ENCODE peak calls at places on chromosomes 13 and 19, in four cellular contexts. One of them, this sample, is unnamed.

GRCh38 chr19:57248646-57249045 is 8.2 kb downstream of the ZNF805 start:
- DNase-seq in K562: no peak
- DNase-seq in GM12878: no peak
- DNase-seq in H1: no peak
- DNase-seq in this sample: no peak

GRCh38 chr19:19514881-19515763 is at the start of gene TSSK6:
- DNase-seq in K562: no peak
- DNase-seq in GM12878: no peak
- DNase-seq in H1: no peak
- DNase-seq in this sample: no peak

GRCh38 chr19:44677019-44677809 is 5.9 kb downstream of the CEACAM19 start:
- DNase-seq in K562: peak; percentile 72
- DNase-seq in GM12878: no peak
- DNase-seq in H1: no peak
- DNase-seq in this sample: peak; percentile 70

GRCh38 chr19:33618884-33619283 is 2.9 kb upstream of the CHST8 start:
- DNase-seq in K562: no peak
- DNase-seq in GM12878: no peak
- DNase-seq in H1: no peak
- DNase-seq in this sample: no peak

GRCh38 chr19:45739498-45740439 is 6.5 kb downstream of the MEIOSIN start:
- DNase-seq in K562: peak; percentile 71
- DNase-seq in GM12878: no peak
- DNase-seq in H1: no peak
- DNase-seq in this sample: no peak

GRCh38 chr13:34772206-34772605 is 169.9 kb upstream of the NBEA start:
- DNase-seq in K562: no peak
- DNase-seq in GM12878: no peak
- DNase-seq in H1: no peak
- DNase-seq in this sample: no peak

GRCh38 chr13:113220141-113220598 is 10.8 kb downstream of the CUL4A start:
- DNase-seq in K562: peak; percentile 66
- DNase-seq in GM12878: no peak
- DNase-seq in H1: no peak
- DNase-seq in this sample: no peak

GRCh38 chr13:93224545-93224944 is 2.1 kb upstream of the GPC6 start:
- DNase-seq in K562: no peak
- DNase-seq in GM12878: no peak
- DNase-seq in H1: no peak
- DNase-seq in this sample: peak; percentile 39

GRCh38 chr13:50365683-50366391 is 350.6 kb downstream of the KCNRG start:
- DNase-seq in K562: no peak
- DNase-seq in GM12878: peak; percentile 67
- DNase-seq in H1: no peak
- DNase-seq in this sample: no peak

GRCh38 chr13:43786472-43786765 is 353 bp downstream of the ENOX1 start:
- DNase-seq in K562: no peak
- DNase-seq in GM12878: no peak
- DNase-seq in H1: no peak
- DNase-seq in this sample: no peak

GRCh38 chr19:56400485-56400884 is 3.6 kb upstream of the ZNF583 start:
- DNase-seq in K562: no peak
- DNase-seq in GM12878: no peak
- DNase-seq in H1: no peak
- DNase-seq in this sample: no peak

GRCh38 chr19:38733493-38734175 is 10.6 kb downstream of the CAPN12 start:
- DNase-seq in K562: no peak
- DNase-seq in GM12878: no peak
- DNase-seq in H1: no peak
- DNase-seq in this sample: no peak

GRCh38 chr13:35392768-35393167 is 83.7 kb downstream of the MAB21L1 start:
- DNase-seq in K562: no peak
- DNase-seq in GM12878: no peak
- DNase-seq in H1: no peak
- DNase-seq in this sample: no peak

GRCh38 chr13:102968572-102969228 is 97.5 kb downstream of the SLC10A2 start:
- DNase-seq in K562: no peak
- DNase-seq in GM12878: no peak
- DNase-seq in H1: no peak
- DNase-seq in this sample: no peak

GRCh38 chr13:110347535-110348308 is 40.6 kb downstream of the COL4A2 start:
- DNase-seq in K562: no peak
- DNase-seq in GM12878: no peak
- DNase-seq in H1: no peak
- DNase-seq in this sample: peak; percentile 90

GRCh38 chr13:77184455-77184854 is 142.4 kb downstream of the MYCBP2 start:
- DNase-seq in K562: no peak
- DNase-seq in GM12878: peak; percentile 87
- DNase-seq in H1: no peak
- DNase-seq in this sample: no peak

GRCh38 chr13:102642475-102642874 is 45.7 kb downstream of the TPP2 start:
- DNase-seq in K562: no peak
- DNase-seq in GM12878: no peak
- DNase-seq in H1: no peak
- DNase-seq in this sample: no peak

GRCh38 chr19:51887522-51888498 is at the start of gene ZNF577:
- DNase-seq in K562: no peak
- DNase-seq in GM12878: no peak
- DNase-seq in H1: peak; percentile 89
- DNase-seq in this sample: peak; percentile 93

GRCh38 chr13:103799028-103799427 is 732.8 kb upstream of the SLC10A2 start:
- DNase-seq in K562: no peak
- DNase-seq in GM12878: no peak
- DNase-seq in H1: no peak
- DNase-seq in this sample: no peak

GRCh38 chr13:33642374-33643065 is 175.4 kb upstream of the RFC3 start:
- DNase-seq in K562: no peak
- DNase-seq in GM12878: no peak
- DNase-seq in H1: no peak
- DNase-seq in this sample: peak; percentile 72

GRCh38 chr13:34462843-34463242 is 479.2 kb upstream of the NBEA start:
- DNase-seq in K562: no peak
- DNase-seq in GM12878: no peak
- DNase-seq in H1: no peak
- DNase-seq in this sample: peak; percentile 22

GRCh38 chr13:88196106-88196505 is 524.9 kb downstream of the SLITRK5 start:
- DNase-seq in K562: no peak
- DNase-seq in GM12878: no peak
- DNase-seq in H1: no peak
- DNase-seq in this sample: no peak

GRCh38 chr19:7492142-7493055 is 3.6 kb upstream of the PEX11G start:
- DNase-seq in K562: no peak
- DNase-seq in GM12878: no peak
- DNase-seq in H1: no peak
- DNase-seq in this sample: no peak

GRCh38 chr13:50676602-50677001 is 166.9 kb downstream of the DLEU7 start:
- DNase-seq in K562: no peak
- DNase-seq in GM12878: no peak
- DNase-seq in H1: no peak
- DNase-seq in this sample: peak; percentile 44

GRCh38 chr19:33412617-33413425 is 39.3 kb downstream of the CEBPG start:
- DNase-seq in K562: no peak
- DNase-seq in GM12878: no peak
- DNase-seq in H1: no peak
- DNase-seq in this sample: no peak

GRCh38 chr13:51453308-51453958 is 597 bp upstream of the INTS6 start:
- DNase-seq in K562: peak; percentile 68
- DNase-seq in GM12878: peak; percentile 42
- DNase-seq in H1: no peak
- DNase-seq in this sample: no peak

GRCh38 chr13:87925006-87925405 is 253.8 kb downstream of the SLITRK5 start:
- DNase-seq in K562: no peak
- DNase-seq in GM12878: no peak
- DNase-seq in H1: no peak
- DNase-seq in this sample: no peak

GRCh38 chr13:26967119-26968038 is 204.2 kb downstream of the USP12 start:
- DNase-seq in K562: no peak
- DNase-seq in GM12878: no peak
- DNase-seq in H1: no peak
- DNase-seq in this sample: no peak

GRCh38 chr13:106034201-106034600 is 501.3 kb downstream of the EFNB2 start:
- DNase-seq in K562: no peak
- DNase-seq in GM12878: no peak
- DNase-seq in H1: no peak
- DNase-seq in this sample: no peak

GRCh38 chr13:50636007-50636704 is 207.3 kb downstream of the DLEU7 start:
- DNase-seq in K562: peak; percentile 8
- DNase-seq in GM12878: no peak
- DNase-seq in H1: peak; percentile 27
- DNase-seq in this sample: no peak

GRCh38 chr19:29561601-29562000 is 35.8 kb downstream of the VSTM2B start:
- DNase-seq in K562: no peak
- DNase-seq in GM12878: no peak
- DNase-seq in H1: no peak
- DNase-seq in this sample: no peak

GRCh38 chr19:53101518-53101917 is 1.7 kb downstream of the ZNF160 start:
- DNase-seq in K562: peak; percentile 41
- DNase-seq in GM12878: no peak
- DNase-seq in H1: no peak
- DNase-seq in this sample: peak; percentile 12

GRCh38 chr13:28099396-28100148 is 804 bp downstream of the FLT3 start:
- DNase-seq in K562: no peak
- DNase-seq in GM12878: no peak
- DNase-seq in H1: no peak
- DNase-seq in this sample: no peak
- H3K4me2 ChIP-seq in K562: no peak overlapping the region
- H3K4me2 ChIP-seq in GM12878: peak overlapping the region; percentile 92
- H3K4me2 ChIP-seq in H1: peak overlapping the region; percentile 70
- H3K4me2 ChIP-seq in this sample: peak overlapping the region; percentile 79

GRCh38 chr19:18349524-18350128 is 9.2 kb downstream of the PGPEP1 start:
- DNase-seq in K562: peak; percentile 59
- DNase-seq in GM12878: no peak
- DNase-seq in H1: no peak
- DNase-seq in this sample: peak; percentile 65
- TF ChIP-seq CHD1 in K562: no peak
- TF ChIP-seq CHD1 in GM12878: no peak
- TF ChIP-seq CHD1 in H1: no peak
- TF ChIP-seq CHD1 in this sample: no peak

GRCh38 chr19:13103961-13104847 is 1.5 kb upstream of the LYL1 start:
- DNase-seq in K562: peak; percentile 67
- DNase-seq in GM12878: no peak
- DNase-seq in H1: no peak
- DNase-seq in this sample: no peak
- H3K4me2 ChIP-seq in K562: peak overlapping the region; percentile 36
- H3K4me2 ChIP-seq in GM12878: peak overlapping the region; percentile 81
- H3K4me2 ChIP-seq in H1: no peak overlapping the region
- H3K4me2 ChIP-seq in this sample: no peak overlapping the region

GRCh38 chr19:30788105-30788765 is 416.1 kb downstream of the ZNF536 start:
- DNase-seq in K562: no peak
- DNase-seq in GM12878: no peak
- DNase-seq in H1: no peak
- DNase-seq in this sample: no peak

GRCh38 chr19:30783936-30784335 is 411.8 kb downstream of the ZNF536 start:
- DNase-seq in K562: no peak
- DNase-seq in GM12878: no peak
- DNase-seq in H1: no peak
- DNase-seq in this sample: no peak

GRCh38 chr19:30785728-30786127 is 413.5 kb downstream of the ZNF536 start:
- DNase-seq in K562: no peak
- DNase-seq in GM12878: no peak
- DNase-seq in H1: no peak
- DNase-seq in this sample: no peak

GRCh38 chr19:30783212-30783611 is 411.0 kb downstream of the ZNF536 start:
- DNase-seq in K562: no peak
- DNase-seq in GM12878: no peak
- DNase-seq in H1: no peak
- DNase-seq in this sample: no peak

DNA sequence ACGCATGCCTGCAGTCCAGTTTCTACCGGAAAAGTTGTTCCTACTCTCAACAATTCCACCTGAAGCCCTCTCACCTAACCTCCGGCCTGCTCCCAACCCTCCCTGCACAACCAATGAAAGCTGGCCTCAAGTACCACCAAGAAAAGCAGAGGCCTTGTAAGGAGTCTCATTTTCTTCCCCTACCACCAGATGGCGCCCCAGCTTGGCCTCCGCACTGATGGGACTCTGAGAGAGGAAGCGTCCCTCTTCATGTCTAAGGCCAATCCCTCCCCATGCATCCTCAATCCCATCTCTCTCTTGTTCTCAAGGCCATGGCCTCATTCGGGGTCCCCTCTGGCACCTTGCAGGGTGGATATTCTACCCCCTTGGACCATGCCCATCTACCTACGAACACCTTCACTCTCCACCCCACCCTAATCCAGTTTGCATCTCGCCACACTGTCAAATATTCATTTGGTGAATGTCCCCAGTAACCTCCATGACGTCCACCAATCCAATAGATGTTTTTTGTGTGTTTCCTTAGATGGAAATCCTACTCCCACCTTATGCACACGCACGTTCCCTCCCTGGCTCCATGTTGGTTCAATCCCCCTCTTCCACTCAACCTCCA is 412.8 kb downstream of the ZNF536 start:
- DNase-seq in K562: peak; percentile 67
- DNase-seq in GM12878: no peak
- DNase-seq in H1: peak; percentile 13
- DNase-seq in this sample: peak; percentile 26
- TF ChIP-seq CHD1 in K562: no peak
- TF ChIP-seq CHD1 in GM12878: no peak
- TF ChIP-seq CHD1 in H1: no peak
- TF ChIP-seq CHD1 in this sample: no peak

GRCh38 chr19:49155830-49156346 is 692 bp upstream of the HRC start:
- DNase-seq in K562: peak; percentile 20
- DNase-seq in GM12878: no peak
- DNase-seq in H1: no peak
- DNase-seq in this sample: no peak
- H3K4me2 ChIP-seq in K562: peak overlapping the region; percentile 89
- H3K4me2 ChIP-seq in GM12878: no peak overlapping the region
- H3K4me2 ChIP-seq in H1: peak overlapping the region; percentile 28
- H3K4me2 ChIP-seq in this sample: no peak overlapping the region

GRCh38 chr13:20337894-20338551 is 105.9 kb upstream of the GJB6 start:
- DNase-seq in K562: no peak
- DNase-seq in GM12878: peak; percentile 13
- DNase-seq in H1: no peak
- DNase-seq in this sample: no peak

GRCh38 chr13:20336761-20337160 is 104.6 kb upstream of the GJB6 start:
- DNase-seq in K562: no peak
- DNase-seq in GM12878: no peak
- DNase-seq in H1: no peak
- DNase-seq in this sample: no peak

GRCh38 chr13:20340136-20340758 is 108.1 kb upstream of the GJB6 start:
- DNase-seq in K562: no peak
- DNase-seq in GM12878: no peak
- DNase-seq in H1: no peak
- DNase-seq in this sample: no peak

GRCh38 chr13:20342326-20342725 is 110.2 kb upstream of the GJB6 start:
- DNase-seq in K562: no peak
- DNase-seq in GM12878: no peak
- DNase-seq in H1: no peak
- DNase-seq in this sample: no peak

GRCh38 chr13:20340759-20341161 is 108.6 kb upstream of the GJB6 start:
- DNase-seq in K562: no peak
- DNase-seq in GM12878: no peak
- DNase-seq in H1: no peak
- DNase-seq in this sample: no peak
- TF ChIP-seq CHD1 in K562: no peak
- TF ChIP-seq CHD1 in GM12878: no peak
- TF ChIP-seq CHD1 in H1: no peak
- TF ChIP-seq CHD1 in this sample: no peak

GRCh38 chr13:70817571-70817970 is 709.3 kb upstream of the KLHL1 start:
- DNase-seq in K562: no peak
- DNase-seq in GM12878: no peak
- DNase-seq in H1: no peak
- DNase-seq in this sample: peak; percentile 41
- H3K4me2 ChIP-seq in K562: no peak overlapping the region
- H3K4me2 ChIP-seq in GM12878: no peak overlapping the region
- H3K4me2 ChIP-seq in H1: no peak overlapping the region
- H3K4me2 ChIP-seq in this sample: no peak overlapping the region